ENCODE peak calls at places on chromosome 3, in nine cellular contexts. C, F, R, K, A, H, X, J and M are unnamed samples.
A peak's percentile ranks its signal among the peaks of the same experiment; 100 is the strongest.

GRCh38 chr3:196948442-196949365 is 6.4 kb upstream of the NCBP2 start:
- DNase-seq in X (no peak), J (peak; percentile 85), C (no peak), R (no peak), A (peak; percentile 32), H (no peak), K (no peak), F (no peak), M (no peak)

GRCh38 chr3:46926871-46927717 is 49.5 kb downstream of the CCDC12 start:
- DNase-seq in X (no peak), F (no peak), J (no peak), R (no peak), K (no peak), A (no peak), C (no peak), H (no peak), M (peak; percentile 45)

GRCh38 chr3:99071096-99071495 is 169.6 kb upstream of the DCBLD2 start:
- DNase-seq in X (no peak), H (no peak), J (no peak), R (no peak), F (no peak), C (no peak), A (no peak), K (no peak), M (no peak)

GRCh38 chr3:106577241-106577640 is 708.4 kb upstream of the CBLB start:
- DNase-seq in J (no peak), A (no peak), F (no peak), X (no peak), R (no peak), H (no peak), C (no peak), K (no peak), M (no peak)

GRCh38 chr3:160486459-160486869 is 36.9 kb upstream of the TRIM59 start:
- DNase-seq in X (no peak), A (peak; percentile 42), K (peak; percentile 52), H (peak; percentile 57), C (no peak), J (no peak), R (no peak), F (no peak), M (peak; percentile 44)

GRCh38 chr3:151544164-151544548 is 83.3 kb upstream of the IGSF10 start:
- DNase-seq in R (no peak), J (no peak), C (no peak), A (no peak), K (no peak), X (no peak), F (no peak), H (no peak), M (no peak)

GRCh38 chr3:142863010-142863787 is 25.7 kb downstream of the PCOLCE2 start:
- DNase-seq in H (no peak), J (peak; percentile 68), K (no peak), A (peak; percentile 15), R (no peak), F (no peak), C (no peak), X (no peak), M (no peak)

GRCh38 chr3:156763386-156763785 is 62.8 kb upstream of the LEKR1 start:
- DNase-seq in H (no peak), K (no peak), X (no peak), F (no peak), J (no peak), A (no peak), C (no peak), R (no peak), M (no peak)

GRCh38 chr3:184568918-184569829 is 7.6 kb downstream of the EPHB3 start:
- DNase-seq in A (peak; percentile 72), K (peak; percentile 87), J (peak; percentile 84), R (peak; percentile 94), X (peak; percentile 83), F (no peak), H (no peak), C (peak; percentile 41), M (peak; percentile 14)

GRCh38 chr3:99388736-99389135 is 249.7 kb upstream of the COL8A1 start:
- DNase-seq in R (no peak), J (no peak), F (no peak), A (no peak), H (no peak), C (no peak), K (no peak), X (no peak), M (peak; percentile 80)

GRCh38 chr3:194760740-194761139 is 75.1 kb downstream of the FAM43A start:
- DNase-seq in C (no peak), J (no peak), X (no peak), F (no peak), A (no peak), R (no peak), H (no peak), K (no peak), M (no peak)

GRCh38 chr3:49553320-49553689 is 972 bp upstream of the BSN start:
- DNase-seq in J (no peak), R (no peak), H (no peak), C (no peak), A (no peak), X (no peak), F (no peak), K (peak; percentile 35), M (no peak)

GRCh38 chr3:126525091-126525852 is 1.3 kb downstream of the CHST13 start:
- DNase-seq in H (no peak), F (no peak), A (no peak), R (no peak), C (no peak), K (no peak), J (no peak), X (no peak), M (no peak)

GRCh38 chr3:132822837-132823236 is 100.6 kb upstream of the NPHP3 start:
- DNase-seq in X (no peak), H (no peak), K (no peak), F (no peak), R (no peak), C (no peak), A (no peak), J (no peak), M (no peak)

GRCh38 chr3:61821823-61822251 is 260.5 kb downstream of the PTPRG start:
- DNase-seq in H (no peak), K (no peak), A (no peak), J (no peak), X (no peak), C (no peak), R (no peak), F (no peak), M (no peak)

GRCh38 chr3:61822588-61822987 is 261.2 kb downstream of the PTPRG start:
- DNase-seq in K (no peak), C (no peak), R (no peak), X (no peak), F (no peak), A (no peak), H (no peak), J (no peak), M (no peak)

GRCh38 chr3:61820306-61820992 is 259.1 kb downstream of the PTPRG start:
- DNase-seq in H (no peak), A (no peak), K (no peak), C (no peak), F (no peak), J (no peak), X (no peak), R (no peak), M (no peak)

GRCh38 chr3:61828158-61828874 is 266.9 kb downstream of the PTPRG start:
- DNase-seq in F (no peak), A (no peak), J (no peak), X (no peak), K (no peak), H (no peak), C (no peak), R (no peak), M (no peak)

GRCh38 chr3:61824553-61825135 is 263.3 kb downstream of the PTPRG start:
- DNase-seq in F (no peak), J (no peak), K (no peak), H (no peak), R (no peak), A (no peak), C (no peak), X (no peak), M (peak; percentile 50)
- H3K4me3 ChIP-seq in F (no peak overlapping the region), J (no peak overlapping the region), K (no peak overlapping the region), H (no peak overlapping the region), R (no peak overlapping the region), A (no peak overlapping the region), C (no peak overlapping the region), X (no peak overlapping the region), M (no peak overlapping the region)

GRCh38 chr3:76138921-76139320 is 353.6 kb upstream of the ZNF717 start:
- DNase-seq in J (no peak), C (no peak), A (no peak), K (no peak), R (no peak), F (no peak), H (no peak), X (no peak), M (no peak)

GRCh38 chr3:76131396-76132153 is 346.2 kb upstream of the ZNF717 start:
- DNase-seq in K (peak; percentile 67), X (no peak), A (no peak), R (no peak), J (no peak), C (no peak), F (no peak), H (no peak), M (no peak)

GRCh38 chr3:76129441-76129840 is 344.1 kb upstream of the ZNF717 start:
- DNase-seq in X (no peak), K (no peak), R (no peak), J (no peak), C (no peak), A (no peak), H (no peak), F (no peak), M (no peak)

GRCh38 chr3:76132154-76132470 is 346.8 kb upstream of the ZNF717 start:
- DNase-seq in H (no peak), J (no peak), C (no peak), X (no peak), R (no peak), F (no peak), A (no peak), K (no peak), M (no peak)

GRCh38 chr3:76134166-76134565 is 348.8 kb upstream of the ZNF717 start:
- DNase-seq in H (no peak), X (no peak), C (no peak), K (peak; percentile 38), A (no peak), J (no peak), R (no peak), F (no peak), M (no peak)
- H3K4me1 ChIP-seq in H (no peaks in the 10 kb centered on the region), X (no peaks in the 10 kb centered on the region), C (no peaks in the 10 kb centered on the region), K (no peaks in the 10 kb centered on the region), A (no peaks in the 10 kb centered on the region), J (no peaks in the 10 kb centered on the region), R (no peaks in the 10 kb centered on the region), F (no peaks in the 10 kb centered on the region), M (no peaks in the 10 kb centered on the region)

DNA sequence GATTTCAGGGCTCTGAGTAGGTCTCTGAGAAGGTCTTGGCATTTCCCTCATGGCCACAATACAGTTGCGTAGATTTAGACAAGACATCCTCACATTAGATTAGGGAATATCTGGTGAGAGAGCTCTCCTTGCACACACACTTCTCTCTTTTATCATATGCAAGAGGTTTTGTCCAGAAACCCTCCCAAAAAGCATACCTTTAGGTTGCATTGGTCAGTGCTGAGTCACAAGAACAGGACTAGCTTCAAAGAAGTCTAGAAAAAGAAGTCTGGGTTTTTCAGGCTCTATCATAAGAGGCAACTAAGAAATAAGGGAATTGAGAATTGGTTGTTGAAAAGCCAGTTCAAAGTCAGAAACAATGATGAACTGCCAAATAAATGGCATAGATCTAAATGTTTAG is 40.1 kb upstream of the MITF start:
- DNase-seq in X (no peak), C (no peak), H (no peak), A (no peak), R (no peak), F (no peak), J (no peak), K (no peak), M (no peak)
- H3K4me3 ChIP-seq in X (no peak overlapping the region), C (no peak overlapping the region), H (no peak overlapping the region), A (no peak overlapping the region), R (no peak overlapping the region), F (no peak overlapping the region), J (no peak overlapping the region), K (no peak overlapping the region), M (no peak overlapping the region)

GRCh38 chr3:15283702-15284101 is 48.7 kb downstream of the SH3BP5 start:
- DNase-seq in C (no peak), A (no peak), R (no peak), J (no peak), H (no peak), X (no peak), F (no peak), K (no peak), M (no peak)
- H3K4me1 ChIP-seq in C (peaks cover 10% of the 10 kb centered on the region), A (peaks cover 20% of the 10 kb centered on the region), R (peaks cover 23% of the 10 kb centered on the region), J (peaks cover 4% of the 10 kb centered on the region), H (peaks cover 4% of the 10 kb centered on the region), X (peaks cover 42% of the 10 kb centered on the region), F (peaks cover 19% of the 10 kb centered on the region), K (peaks cover 7% of the 10 kb centered on the region), M (no peaks in the 10 kb centered on the region)